ENCODE peak calls at places on chromosomes 16 and 17, in six cellular contexts. A is non-pigmented ciliary epithelial cell; U is stimulated activated CD4-positive, alpha-beta T cell treated with anti-CD3 and anti-CD28 coated beads, Interleukin-4, amount 100 ng/mL, for 1 hour; V is occipital lobe; H is activated CD8-positive, alpha-beta T cell treated with anti-CD3 and anti-CD28 coated beads, Interleukin-2, amount 10 ng/mL, durations not matched to agents 7 days and 5 days; R is heart left ventricle. C is an unnamed sample.

GRCh38 chr16:85017151-85017550 is 5.8 kb upstream of the ZDHHC7 start:
- DNase-seq in A (no peak), U (no peak), V (no peak), H (no peak), R (no peak), C (no peak)

GRCh38 chr16:81560979-81561657 is 116.5 kb downstream of the CMIP start:
- DNase-seq in A (no peak), U (no peak), V (no peak), H (no peak), R (no peak), C (no peak)

GRCh38 chr17:2867441-2868424 is 71.5 kb downstream of the RAP1GAP2 start:
- DNase-seq in A (no peak), U (no peak), V (no peak), H (no peak), R (no peak), C (peak; percentile 73)

GRCh38 chr17:4559851-4560820 is at the start of gene GGT6:
- DNase-seq in A (no peak), U (no peak), V (no peak), H (no peak), R (no peak), C (peak; percentile 97)

GRCh38 chr16:60642956-60643355 is 1393.3 kb downstream of the CDH8 start:
- DNase-seq in A (peak; percentile 20), U (no peak), V (no peak), H (no peak), R (no peak), C (no peak)

GRCh38 chr16:59169168-59169567 is 435.1 kb upstream of the GOT2 start:
- DNase-seq in A (no peak), U (no peak), V (no peak), H (no peak), R (no peak), C (no peak)

GRCh38 chr17:77110006-77110374 is 30.8 kb upstream of the SEC14L1 start:
- DNase-seq in A (no peak), U (no peak), V (no peak), H (peak; percentile 40), R (no peak), C (no peak)

GRCh38 chr17:16872836-16873653 is 98.9 kb downstream of the TNFRSF13B start:
- DNase-seq in A (no peak), U (peak; percentile 34), V (no peak), H (peak; percentile 48), R (no peak), C (no peak)

GRCh38 chr17:44348234-44348987 is 3.3 kb downstream of the GRN start:
- DNase-seq in A (no peak), U (no peak), V (no peak), H (no peak), R (peak; percentile 69), C (no peak)

GRCh38 chr17:2120550-2121335 is 65.8 kb downstream of the HIC1 start:
- DNase-seq in A (no peak), U (no peak), V (no peak), H (no peak), R (no peak), C (no peak)

GRCh38 chr16:72569677-72570076 is 397.7 kb upstream of the PMFBP1 start:
- DNase-seq in A (no peak), U (no peak), V (no peak), H (no peak), R (no peak), C (no peak)

GRCh38 chr16:28918698-28919097 is 6.3 kb downstream of the RABEP2 start:
- DNase-seq in A (no peak), U (no peak), V (no peak), H (no peak), R (no peak), C (no peak)

GRCh38 chr17:14604920-14605599 is 304.2 kb downstream of the HS3ST3B1 start:
- DNase-seq in A (no peak), U (no peak), V (no peak), H (no peak), R (no peak), C (no peak)

GRCh38 chr17:29246638-29247037 is at the start of gene CRYBA1:
- DNase-seq in A (no peak), U (no peak), V (no peak), H (no peak), R (no peak), C (no peak)

GRCh38 chr17:42784811-42785592 is 4.6 kb downstream of the WNK4 start:
- DNase-seq in A (no peak), U (no peak), V (no peak), H (no peak), R (no peak), C (no peak)

GRCh38 chr16:1310832-1311200 is 1.4 kb downstream of the UBE2I start:
- DNase-seq in A (no peak), U (no peak), V (no peak), H (peak; percentile 70), R (no peak), C (no peak)

GRCh38 chr17:332023-332422 is 20.6 kb downstream of the RPH3AL start:
- DNase-seq in A (no peak), U (no peak), V (no peak), H (no peak), R (peak; percentile 62), C (peak; percentile 57)

GRCh38 chr16:49513040-49513439 is 139.4 kb downstream of the C16orf78 start:
- DNase-seq in A (no peak), U (no peak), V (no peak), H (no peak), R (no peak), C (no peak)

GRCh38 chr16:29147710-29148425 is 163.0 kb downstream of the LAT start:
- DNase-seq in A (no peak), U (no peak), V (no peak), H (no peak), R (peak; percentile 55), C (no peak)

GRCh38 chr17:51166987-51167931 is 1.0 kb downstream of the NME2 start:
- DNase-seq in A (no peak), U (peak; percentile 79), V (no peak), H (peak; percentile 72), R (peak; percentile 74), C (peak; percentile 50)

GRCh38 chr17:50079334-50080095 is 15.6 kb upstream of the PDK2 start:
- DNase-seq in A (no peak), U (no peak), V (no peak), H (no peak), R (peak; percentile 40), C (no peak)

GRCh38 chr17:10699861-10700260 is 2.5 kb downstream of the ADPRM start:
- DNase-seq in A (peak; percentile 17), U (no peak), V (no peak), H (peak; percentile 41), R (no peak), C (no peak)

GRCh38 chr16:2056681-2057407 is 9.1 kb downstream of the TSC2 start:
- DNase-seq in A (no peak), U (no peak), V (no peak), H (no peak), R (no peak), C (no peak)

GRCh38 chr17:41549596-41550039 is 21.5 kb upstream of the KRT19 start:
- DNase-seq in A (no peak), U (no peak), V (no peak), H (no peak), R (no peak), C (no peak)

GRCh38 chr17:35239823-35240222 is 3.0 kb upstream of the SLFN5 start:
- DNase-seq in A (no peak), U (no peak), V (no peak), H (no peak), R (no peak), C (no peak)

GRCh38 chr16:73053379-73054130 is 5.6 kb upstream of the ZFHX3 start:
- DNase-seq in A (no peak), U (no peak), V (no peak), H (no peak), R (no peak), C (no peak)

GRCh38 chr16:7013990-7014389 is 318.7 kb upstream of the RBFOX1 start:
- DNase-seq in A (no peak), U (no peak), V (no peak), H (no peak), R (no peak), C (no peak)

GRCh38 chr17:27965224-27965623 is 72.1 kb upstream of the LYRM9 start:
- DNase-seq in A (no peak), U (no peak), V (no peak), H (no peak), R (no peak), C (no peak)

GRCh38 chr17:16933317-16934132 is 38.4 kb downstream of the TNFRSF13B start:
- DNase-seq in A (no peak), U (no peak), V (no peak), H (no peak), R (no peak), C (peak; percentile 35)

GRCh38 chr17:40113110-40113960 is 8.4 kb upstream of the MSL1 start:
- DNase-seq in A (peak; percentile 82), U (peak; percentile 90), V (peak; percentile 89), H (peak; percentile 97), R (peak; percentile 91), C (peak; percentile 94)

GRCh38 chr17:72614476-72614870 is 478.0 kb downstream of the SLC39A11 start:
- DNase-seq in A (no peak), U (no peak), V (no peak), H (no peak), R (no peak), C (no peak)

GRCh38 chr17:859461-860195 is 77.5 kb downstream of the MRM3 start:
- DNase-seq in A (no peak), U (no peak), V (no peak), H (no peak), R (no peak), C (no peak)

GRCh38 chr16:4093495-4094137 is 22.6 kb downstream of the ADCY9 start:
- DNase-seq in A (no peak), U (no peak), V (no peak), H (no peak), R (no peak), C (no peak)

GRCh38 chr16:84255050-84255810 is 15.4 kb upstream of the KCNG4 start:
- DNase-seq in A (no peak), U (no peak), V (no peak), H (no peak), R (no peak), C (no peak)